ENCODE peak calls at places on chromosome 18, in nine cellular contexts. I is HT-29; T is left colon; E is NCI-H2081; K is cerebellum; H is foreskin keratinocyte; Q is lung; P is CD4-positive, alpha-beta memory T cell; R is EH. J is an unnamed sample.

GRCh38 chr18:61605376-61606067 is 272.3 kb downstream of the CDH20 start:
- DNase-seq in I (no peak), K (peak), H (no peak), R (no peak), E (no peak), Q (no peak), T (no peak), P (no peak), J (no peak)

GRCh38 chr18:13185675-13186198 is 32.8 kb upstream of the LDLRAD4 start:
- DNase-seq in R (no peak), Q (no peak), I (no peak), K (no peak), T (no peak), E (no peak), H (no peak), P (no peak), J (no peak)

GRCh38 chr18:46437019-46437418 is 220.0 kb downstream of the LOXHD1 start:
- DNase-seq in R (no peak), P (no peak), T (no peak), E (no peak), I (no peak), Q (no peak), H (no peak), K (no peak), J (no peak)

GRCh38 chr18:50099725-50100414 is 95.1 kb downstream of the MYO5B start:
- DNase-seq in T (no peak), H (peak), Q (no peak), E (no peak), K (no peak), R (peak), I (peak), P (no peak), J (peak)

GRCh38 chr18:44601447-44601846 is 79.2 kb upstream of the SETBP1 start:
- DNase-seq in Q (no peak), P (no peak), K (no peak), R (peak), E (no peak), T (no peak), I (no peak), H (peak), J (no peak)

GRCh38 chr18:8797206-8797605 is 91.8 kb downstream of the MTCL1 start:
- DNase-seq in I (peak), P (no peak), Q (no peak), E (no peak), T (peak), R (peak), K (no peak), H (no peak), J (no peak)

GRCh38 chr18:2302628-2303516 is 268.4 kb downstream of the METTL4 start:
- DNase-seq in I (peak), E (no peak), T (no peak), P (no peak), K (no peak), Q (no peak), R (peak), H (peak), J (no peak)

GRCh38 chr18:23682472-23682871 is 6.8 kb upstream of the LAMA3 start:
- DNase-seq in Q (no peak), P (no peak), K (no peak), R (no peak), I (no peak), E (no peak), H (no peak), T (no peak), J (no peak)

GRCh38 chr18:79720359-79720733 is 40.7 kb downstream of the CTDP1 start:
- DNase-seq in P (no peak), E (no peak), K (no peak), I (no peak), T (no peak), R (no peak), H (no peak), Q (no peak), J (no peak)

GRCh38 chr18:68041327-68041726 is 524.8 kb upstream of the DSEL start:
- DNase-seq in Q (no peak), P (no peak), K (no peak), E (no peak), T (no peak), I (no peak), H (peak), R (peak), J (no peak)

J was measured in Ammon's horn.